ENCODE peak calls at places on chromosomes 6 and 20, in seven cellular contexts. Z, H, A, Q, K, N and J are unnamed samples. For H3K36me3, the result is how much of the 10 kb centered on the place peaks cover.

GRCh38 chr6:45021652-45022051 is 306.5 kb upstream of the RUNX2 start:
- DNase-seq in Z (no peak), H (no peak), A (no peak), Q (no peak), K (peak), N (peak), J (peak)

GRCh38 chr6:47247227-47247797 is 62.4 kb downstream of the TNFRSF21 start:
- DNase-seq in Z (no peak), H (peak), A (no peak), Q (no peak), K (no peak), N (no peak), J (no peak)

GRCh38 chr6:139480356-139480833 is 105.9 kb upstream of the CITED2 start:
- DNase-seq in Z (no peak), H (no peak), A (no peak), Q (no peak), K (no peak), N (no peak), J (no peak)

GRCh38 chr6:28657756-28658465 is 132.2 kb downstream of the GPX5 start:
- DNase-seq in Z (peak), H (peak), A (peak), Q (no peak), K (peak), N (peak), J (peak)

GRCh38 chr6:85458782-85459181 is 8.9 kb downstream of the NT5E start:
- DNase-seq in Z (peak), H (no peak), A (peak), Q (no peak), K (no peak), N (no peak), J (no peak)

GRCh38 chr6:156880913-156881312 is 103.7 kb downstream of the ARID1B start:
- DNase-seq in Z (no peak), H (no peak), A (no peak), Q (no peak), K (no peak), N (no peak), J (no peak)

GRCh38 chr6:99661870-99662269 is 55.2 kb downstream of the PRDM13 start:
- DNase-seq in Z (no peak), H (no peak), A (no peak), Q (no peak), K (no peak), N (no peak), J (no peak)

GRCh38 chr6:149250982-149251381 is 66.5 kb upstream of the TAB2 start:
- DNase-seq in Z (no peak), H (no peak), A (no peak), Q (no peak), K (no peak), N (no peak), J (no peak)

DNA sequence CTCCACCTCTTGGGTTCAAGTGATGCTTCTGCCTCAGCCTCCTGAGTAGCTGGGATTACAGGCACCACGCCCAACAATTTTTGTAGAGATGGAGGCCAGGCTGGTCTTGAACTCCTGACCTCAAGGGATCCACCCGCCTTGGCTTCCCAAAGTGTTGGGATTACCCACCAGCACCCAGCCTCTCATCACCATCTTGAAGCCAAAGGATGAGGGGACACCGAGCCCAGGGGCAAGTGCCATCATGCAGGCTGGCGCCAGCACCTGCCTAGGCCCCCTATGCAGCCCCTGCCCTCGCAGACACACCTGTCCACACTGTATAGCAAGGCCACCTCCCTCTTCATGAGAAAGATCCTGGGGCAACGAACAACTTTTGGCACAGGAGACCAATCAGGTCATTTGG is 5.3 kb upstream of the RBM38 start:
- DNase-seq in Z (no peak), H (no peak), A (no peak), Q (no peak), K (no peak), N (no peak), J (no peak)
- H3K27ac ChIP-seq in Z (no peak), H (no peak), A (no peak), Q (no peak), K (no peak), N (no peak), J (no peak)

GRCh38 chr6:363291-363690 is 28.3 kb upstream of the IRF4 start:
- DNase-seq in Z (no peak), H (no peak), A (no peak), Q (no peak), K (no peak), N (no peak), J (no peak)
- H3K36me3 ChIP-seq in Z (under half), H (under half), A (under half), Q (under half), K (under half), N (under half), J (under half)

GRCh38 chr20:14778875-14779274 is 441.5 kb upstream of the FLRT3 start:
- DNase-seq in Z (no peak), H (no peak), A (no peak), Q (no peak), K (no peak), N (no peak), J (no peak)

GRCh38 chr20:14777571-14777970 is 440.2 kb upstream of the FLRT3 start:
- DNase-seq in Z (no peak), H (no peak), A (no peak), Q (no peak), K (no peak), N (no peak), J (peak)

GRCh38 chr20:14778096-14778495 is 440.7 kb upstream of the FLRT3 start:
- DNase-seq in Z (no peak), H (no peak), A (no peak), Q (no peak), K (no peak), N (no peak), J (no peak)

GRCh38 chr20:14773486-14773885 is 436.1 kb upstream of the FLRT3 start:
- DNase-seq in Z (no peak), H (no peak), A (no peak), Q (no peak), K (no peak), N (no peak), J (no peak)

DNA sequence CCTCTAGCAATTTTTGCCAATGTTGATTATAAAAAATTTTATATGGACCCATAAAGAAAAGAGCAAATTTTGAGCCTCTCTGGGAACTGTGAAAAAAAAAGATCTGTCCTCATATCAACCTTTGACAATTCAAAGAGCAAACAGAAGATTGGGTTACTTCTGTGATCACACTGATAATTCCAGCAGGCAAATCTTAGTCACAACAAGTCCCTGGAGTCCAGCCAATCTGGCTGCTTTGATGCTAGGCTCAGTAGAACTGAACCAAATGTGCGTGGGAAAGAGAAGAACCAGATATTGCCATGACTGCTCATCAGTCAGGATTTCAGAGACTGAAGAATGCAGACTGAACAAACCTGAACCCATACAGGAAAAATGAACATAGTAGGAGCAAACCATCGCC is 438.4 kb upstream of the FLRT3 start:
- DNase-seq in Z (peak), H (no peak), A (no peak), Q (no peak), K (no peak), N (no peak), J (peak)
- H3K27ac ChIP-seq in Z (no peak), H (no peak), A (no peak), Q (no peak), K (no peak), N (no peak), J (peak)

GRCh38 chr6:127477648-127478047 is 18.5 kb upstream of the KIAA0408 start:
- DNase-seq in Z (no peak), H (no peak), A (no peak), Q (no peak), K (no peak), N (no peak), J (no peak)
- H3K36me3 ChIP-seq in Z (under half), H (under half), A (under half), Q (under half), K (under half), N (under half), J (under half)